ENCODE peak calls at places on chromosomes 5 and 9, in nine cellular contexts. N is SK-N-SH; B is CD8-positive, alpha-beta memory T cell; Y is tibial artery; P is K562; K is mesendoderm; D is right cardiac atrium; F is prostate gland; L is A549. M is an unnamed sample. For H3K4me1, the result is how much of the 10 kb centered on the place peaks cover.

GRCh38 chr5:123089971-123090640 is 1.1 kb downstream of the PRDM6 start:
- DNase-seq in N (peak), B (no peak), Y (no peak), P (no peak), K (peak), D (peak), F (no peak), L (peak), M (no peak)

GRCh38 chr9:84862786-84863185 is 193.3 kb downstream of the NTRK2 start:
- DNase-seq in N (no peak), B (no peak), Y (peak), P (no peak), K (peak), D (peak), F (no peak), L (peak), M (no peak)

GRCh38 chr5:151739939-151740335 is 18.5 kb downstream of the ATOX1 start:
- DNase-seq in N (peak), B (no peak), Y (no peak), P (no peak), K (peak), D (no peak), F (no peak), L (peak), M (no peak)

GRCh38 chr5:174951151-174951780 is 226.9 kb downstream of the MSX2 start:
- DNase-seq in N (peak), B (peak), Y (no peak), P (peak), K (peak), D (peak), F (peak), L (peak), M (no peak)

GRCh38 chr9:93302586-93303257 is 118.8 kb downstream of the WNK2 start:
- DNase-seq in N (peak), B (peak), Y (peak), P (peak), K (peak), D (peak), F (peak), L (peak), M (no peak)

GRCh38 chr9:93598647-93599241 is 22.4 kb downstream of the PHF2 start:
- DNase-seq in N (no peak), B (no peak), Y (no peak), P (no peak), K (no peak), D (no peak), F (no peak), L (no peak), M (no peak)

GRCh38 chr5:1535646-1536045 is 11.9 kb upstream of the LPCAT1 start:
- DNase-seq in N (no peak), B (no peak), Y (no peak), P (no peak), K (no peak), D (no peak), F (no peak), L (no peak), M (no peak)

GRCh38 chr5:163347671-163348070 is 89.7 kb upstream of the CCNG1 start:
- DNase-seq in N (peak), B (peak), Y (peak), P (peak), K (peak), D (peak), F (peak), L (peak), M (no peak)

GRCh38 chr9:137445930-137446431 is 4.8 kb upstream of the ENTPD8 start:
- DNase-seq in N (no peak), B (peak), Y (no peak), P (no peak), K (no peak), D (peak), F (no peak), L (no peak), M (no peak)

GRCh38 chr5:181039961-181040915 is at the start of gene BTNL9:
- DNase-seq in N (no peak), B (no peak), Y (no peak), P (no peak), K (no peak), D (no peak), F (no peak), L (no peak), M (peak)

GRCh38 chr9:37417857-37418618 is 4.5 kb upstream of the GRHPR start:
- DNase-seq in N (no peak), B (no peak), Y (no peak), P (no peak), K (no peak), D (no peak), F (no peak), L (peak), M (no peak)

GRCh38 chr5:133977858-133978257 is 9.4 kb upstream of the C5orf15 start:
- DNase-seq in N (no peak), B (no peak), Y (no peak), P (no peak), K (no peak), D (no peak), F (no peak), L (no peak), M (no peak)

GRCh38 chr5:7589800-7590199 is 193.9 kb downstream of the ADCY2 start:
- DNase-seq in N (no peak), B (no peak), Y (no peak), P (no peak), K (peak), D (no peak), F (no peak), L (no peak), M (no peak)

GRCh38 chr9:123687246-123687721 is 242.6 kb downstream of the DENND1A start:
- DNase-seq in N (no peak), B (no peak), Y (no peak), P (no peak), K (no peak), D (no peak), F (no peak), L (no peak), M (no peak)

GRCh38 chr5:71938886-71939285 is 168.4 kb upstream of the MAP1B start:
- DNase-seq in N (no peak), B (no peak), Y (no peak), P (no peak), K (peak), D (no peak), F (peak), L (peak), M (peak)

GRCh38 chr5:172283020-172283861 is at the start of gene UBTD2:
- DNase-seq in N (peak), B (peak), Y (peak), P (peak), K (peak), D (peak), F (peak), L (peak), M (peak)

GRCh38 chr9:16029796-16030363 is 477.0 kb downstream of the CCDC171 start:
- DNase-seq in N (no peak), B (no peak), Y (no peak), P (no peak), K (peak), D (no peak), F (no peak), L (no peak), M (no peak)

GRCh38 chr5:177086918-177087706 is 397 bp downstream of the FGFR4 start:
- DNase-seq in N (peak), B (peak), Y (no peak), P (peak), K (peak), D (peak), F (no peak), L (peak), M (no peak)

GRCh38 chr5:178351950-178352349 is 119.3 kb upstream of the PHYKPL start:
- DNase-seq in N (no peak), B (no peak), Y (no peak), P (no peak), K (no peak), D (no peak), F (no peak), L (no peak), M (no peak)

GRCh38 chr9:90830977-90831376 is 29.4 kb downstream of the SYK start:
- DNase-seq in N (no peak), B (no peak), Y (no peak), P (no peak), K (no peak), D (no peak), F (no peak), L (no peak), M (no peak)

GRCh38 chr5:69049796-69050195 is 44.0 kb upstream of the SLC30A5 start:
- DNase-seq in N (no peak), B (no peak), Y (no peak), P (no peak), K (no peak), D (no peak), F (no peak), L (no peak), M (no peak)

GRCh38 chr5:78972654-78973428 is 12.3 kb downstream of the ARSB start:
- DNase-seq in N (peak), B (no peak), Y (peak), P (no peak), K (no peak), D (peak), F (peak), L (no peak), M (no peak)

GRCh38 chr9:114214686-114215397 is 59.5 kb downstream of the COL27A1 start:
- DNase-seq in N (no peak), B (no peak), Y (no peak), P (no peak), K (no peak), D (no peak), F (no peak), L (no peak), M (no peak)

GRCh38 chr9:120730661-120731514 is 16.6 kb upstream of the MEGF9 start:
- DNase-seq in N (no peak), B (no peak), Y (peak), P (no peak), K (peak), D (no peak), F (no peak), L (no peak), M (no peak)

GRCh38 chr9:117034862-117035261 is 347.8 kb downstream of the TRIM32 start:
- DNase-seq in N (no peak), B (no peak), Y (no peak), P (no peak), K (peak), D (no peak), F (no peak), L (peak), M (no peak)

GRCh38 chr5:81023261-81024015 is 63.3 kb downstream of the RASGRF2 start:
- DNase-seq in N (peak), B (no peak), Y (no peak), P (no peak), K (no peak), D (no peak), F (no peak), L (no peak), M (no peak)

GRCh38 chr9:116223926-116224325 is 70.3 kb downstream of the PAPPA start:
- DNase-seq in N (no peak), B (no peak), Y (no peak), P (no peak), K (no peak), D (no peak), F (no peak), L (no peak), M (no peak)

GRCh38 chr9:106697799-106698591 is 165.0 kb upstream of the ZNF462 start:
- DNase-seq in N (peak), B (no peak), Y (peak), P (no peak), K (no peak), D (peak), F (peak), L (no peak), M (no peak)

GRCh38 chr5:44983006-44983405 is 174.3 kb downstream of the MRPS30 start:
- DNase-seq in N (no peak), B (no peak), Y (no peak), P (no peak), K (peak), D (no peak), F (no peak), L (peak), M (no peak)

GRCh38 chr5:10528056-10528816 is 35.6 kb upstream of the ANKRD33B start:
- DNase-seq in N (peak), B (no peak), Y (no peak), P (no peak), K (no peak), D (no peak), F (no peak), L (no peak), M (no peak)

GRCh38 chr5:73748510-73749410 is 122.8 kb downstream of the ARHGEF28 start:
- DNase-seq in N (peak), B (no peak), Y (no peak), P (no peak), K (no peak), D (peak), F (no peak), L (no peak), M (no peak)

GRCh38 chr9:122614362-122614761 is at the start of gene OR1Q1:
- DNase-seq in N (no peak), B (no peak), Y (no peak), P (no peak), K (no peak), D (no peak), F (no peak), L (no peak), M (no peak)

GRCh38 chr5:10563940-10564837 is at the start of gene ANKRD33B:
- DNase-seq in N (peak), B (peak), Y (peak), P (peak), K (peak), D (peak), F (no peak), L (peak), M (no peak)

GRCh38 chr5:149795360-149795759 is 65.2 kb downstream of the PPARGC1B start:
- DNase-seq in N (no peak), B (no peak), Y (no peak), P (no peak), K (no peak), D (no peak), F (no peak), L (no peak), M (no peak)
- H3K27ac ChIP-seq in N (no peak), B (no peak), Y (no peak), P (no peak), K (no peak), D (peak), F (peak), L (peak), M (peak)

GRCh38 chr5:132464155-132464939 is 26.2 kb downstream of the IRF1 start:
- DNase-seq in N (peak), B (no peak), Y (peak), P (no peak), K (peak), D (no peak), F (no peak), L (no peak), M (no peak)
- H3K4me1 ChIP-seq in N (under half), B (half or more), Y (under half), P (under half), K (under half), D (under half), F (under half), L (under half), M (half or more)

GRCh38 chr5:156907667-156908066 is 55.4 kb downstream of the TIMD4 start:
- DNase-seq in N (no peak), B (no peak), Y (no peak), P (no peak), K (no peak), D (no peak), F (no peak), L (no peak), M (no peak)
- H3K4me3 ChIP-seq in N (no peak), B (no peak), Y (no peak), P (no peak), K (no peak), D (no peak), F (no peak), L (no peak), M (no peak)

GRCh38 chr9:130407916-130408659 is 36.7 kb upstream of the ASS1 start:
- DNase-seq in N (no peak), B (no peak), Y (no peak), P (no peak), K (no peak), D (no peak), F (no peak), L (no peak), M (no peak)
- H3K27ac ChIP-seq in N (no peak), B (no peak), Y (no peak), P (no peak), K (no peak), D (no peak), F (no peak), L (no peak), M (no peak)

DNA sequence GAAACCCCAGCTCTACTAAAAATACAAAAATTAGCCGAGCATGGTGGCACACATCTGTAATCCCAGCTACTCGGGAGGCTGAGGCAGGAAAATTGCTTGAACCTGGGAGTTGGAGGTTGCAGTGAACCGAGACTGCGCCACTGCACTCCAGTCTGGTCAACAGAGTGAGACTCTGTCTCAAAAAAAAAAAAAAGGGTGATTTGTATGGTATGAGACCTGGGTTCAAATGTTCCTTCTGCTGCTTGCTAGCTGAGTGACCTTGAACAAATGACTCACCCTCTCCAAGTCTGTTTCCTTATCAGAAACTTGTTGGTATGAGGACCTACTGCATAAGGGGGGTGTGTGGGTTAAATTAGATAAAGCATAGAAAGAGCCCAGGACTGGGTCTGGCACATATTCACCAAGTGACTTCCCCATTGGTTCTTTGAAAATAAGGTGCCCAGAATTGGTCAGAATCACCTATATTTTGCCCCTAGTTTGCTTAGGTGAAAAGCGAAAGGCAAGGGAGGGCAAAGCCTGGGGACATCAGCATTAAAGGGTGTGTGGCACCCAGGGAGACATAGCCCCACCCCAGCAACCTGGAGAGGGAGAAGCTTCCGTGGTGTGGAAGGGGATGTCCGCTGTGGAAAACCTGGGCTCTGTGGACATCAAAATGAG is 9.9 kb downstream of the SLC25A25 start:
- DNase-seq in N (no peak), B (no peak), Y (no peak), P (peak), K (no peak), D (no peak), F (no peak), L (no peak), M (no peak)
- H3K4me1 ChIP-seq in N (under half), B (under half), Y (under half), P (half or more), K (under half), D (under half), F (under half), L (half or more), M (half or more)